ENCODE peak calls at places on chromosomes 3 and 15, in five cellular contexts. D is adipocyte, P is Peyer's patch, B is uterus, Y is brain microvascular endothelial cell. N is an unnamed sample.

GRCh38 chr3:115518100-115518852 is 105.0 kb upstream of the GAP43 start:
- DNase-seq in D (peak), P (no peak), B (peak), Y (peak), N (peak)

GRCh38 chr15:42591238-42591936 is 16.0 kb downstream of the STARD9 start:
- DNase-seq in D (peak), P (no peak), B (no peak), Y (peak), N (no peak)

GRCh38 chr15:83112959-83113299 is 5.5 kb downstream of the TM6SF1 start:
- DNase-seq in D (no peak), P (no peak), B (peak), Y (no peak), N (no peak)

GRCh38 chr3:25967385-25967784 is 177.5 kb downstream of the OXSM start:
- DNase-seq in D (no peak), P (no peak), B (no peak), Y (no peak), N (no peak)

GRCh38 chr15:84924074-84924700 is 39.7 kb downstream of the SLC28A1 start:
- DNase-seq in D (no peak), P (no peak), B (no peak), Y (no peak), N (no peak)

GRCh38 chr15:34154725-34155204 is 52.9 kb downstream of the PGBD4 start:
- DNase-seq in D (no peak), P (no peak), B (no peak), Y (peak), N (no peak)

GRCh38 chr3:87873136-87873535 is 185.7 kb downstream of the CGGBP1 start:
- DNase-seq in D (no peak), P (no peak), B (no peak), Y (peak), N (peak)

GRCh38 chr3:131501949-131502348 is 822 bp downstream of the MRPL3 start:
- DNase-seq in D (no peak), P (no peak), B (no peak), Y (no peak), N (no peak)

GRCh38 chr3:6571448-6571847 is 289.5 kb upstream of the GRM7 start:
- DNase-seq in D (no peak), P (no peak), B (no peak), Y (no peak), N (no peak)

GRCh38 chr3:72299321-72299802 is 514.4 kb upstream of the PROK2 start:
- DNase-seq in D (no peak), P (no peak), B (peak), Y (peak), N (no peak)

GRCh38 chr15:89399390-89400120 is 64.9 kb upstream of the POLG start:
- DNase-seq in D (no peak), P (peak), B (no peak), Y (no peak), N (no peak)

GRCh38 chr15:31901501-31901900 is 128.8 kb upstream of the CHRNA7 start:
- DNase-seq in D (no peak), P (no peak), B (no peak), Y (no peak), N (no peak)

GRCh38 chr3:17077614-17078013 is 192.9 kb downstream of the PLCL2 start:
- DNase-seq in D (no peak), P (no peak), B (no peak), Y (no peak), N (no peak)

GRCh38 chr3:52480768-52481715 is 14.1 kb upstream of the STAB1 start:
- DNase-seq in D (no peak), P (no peak), B (no peak), Y (no peak), N (no peak)

GRCh38 chr3:195466251-195466650 is 23.4 kb upstream of the ACAP2 start:
- DNase-seq in D (no peak), P (no peak), B (no peak), Y (peak), N (no peak)

GRCh38 chr3:120410541-120410940 is 40.3 kb downstream of the FSTL1 start:
- DNase-seq in D (no peak), P (no peak), B (no peak), Y (no peak), N (no peak)

GRCh38 chr3:10242182-10243065 is 5.8 kb upstream of the TATDN2 start:
- DNase-seq in D (peak), P (peak), B (no peak), Y (peak), N (no peak)

GRCh38 chr3:115660646-115661442 is 37.5 kb downstream of the GAP43 start:
- DNase-seq in D (no peak), P (no peak), B (no peak), Y (no peak), N (no peak)

GRCh38 chr15:77028451-77029165 is 33.7 kb downstream of the PSTPIP1 start:
- DNase-seq in D (no peak), P (peak), B (peak), Y (no peak), N (no peak)

GRCh38 chr15:68578960-68579935 is at the start of gene CORO2B:
- DNase-seq in D (peak), P (no peak), B (peak), Y (no peak), N (no peak)

GRCh38 chr3:150975992-150976368 is 3.5 kb upstream of the CLRN1 start:
- DNase-seq in D (no peak), P (no peak), B (no peak), Y (no peak), N (no peak)

GRCh38 chr15:62059818-62060115 is 480 bp downstream of the VPS13C start:
- DNase-seq in D (peak), P (peak), B (peak), Y (peak), N (no peak)

GRCh38 chr3:123346726-123347125 is 102.2 kb downstream of the ADCY5 start:
- DNase-seq in D (no peak), P (no peak), B (no peak), Y (no peak), N (no peak)

GRCh38 chr15:65936317-65936716 is 67.0 kb downstream of the RAB11A start:
- DNase-seq in D (no peak), P (no peak), B (no peak), Y (no peak), N (no peak)
- H3K4me3 ChIP-seq in D (no peak), P (no peak), B (no peak), Y (no peak), N (no peak)

GRCh38 chr3:32819581-32820348 is 2.0 kb downstream of the TRIM71 start:
- DNase-seq in D (no peak), P (no peak), B (no peak), Y (no peak), N (no peak)

GRCh38 chr3:32820430-32820829 is 2.6 kb downstream of the TRIM71 start:
- DNase-seq in D (no peak), P (no peak), B (no peak), Y (no peak), N (no peak)

GRCh38 chr3:32821686-32822296 is 4.0 kb downstream of the TRIM71 start:
- DNase-seq in D (no peak), P (no peak), B (no peak), Y (no peak), N (no peak)

GRCh38 chr3:32822609-32823498 is 5.1 kb downstream of the TRIM71 start:
- DNase-seq in D (no peak), P (no peak), B (no peak), Y (no peak), N (no peak)

GRCh38 chr3:32820971-32821685 is 3.3 kb downstream of the TRIM71 start:
- DNase-seq in D (no peak), P (no peak), B (no peak), Y (no peak), N (no peak)
- H3K4me3 ChIP-seq in D (peak), P (no peak), B (no peak), Y (no peak), N (no peak)

GRCh38 chr15:95284933-95285401 is 1045.5 kb upstream of the NR2F2 start:
- DNase-seq in D (peak), P (no peak), B (no peak), Y (no peak), N (no peak)
- H3K4me3 ChIP-seq in D (no peak), P (no peak), B (no peak), Y (no peak), N (no peak)

GRCh38 chr15:63510548-63510940 is 6.2 kb downstream of the USP3 start:
- DNase-seq in D (no peak), P (no peak), B (no peak), Y (no peak), N (no peak)
- H3K4me3 ChIP-seq in D (peak), P (no peak), B (no peak), Y (no peak), N (no peak)

GRCh38 chr15:60568301-60568742 is 89.4 kb upstream of the ICE2 start:
- DNase-seq in D (no peak), P (peak), B (no peak), Y (no peak), N (no peak)
- H3K4me3 ChIP-seq in D (no peak), P (no peak), B (no peak), Y (no peak), N (no peak)

N was measured in skeletal muscle cell.